ENCODE peak calls at places on chromosomes 12 and 14, in seven cellular contexts. N is Peyer's patch; D is GDM1; K is testis; F is C1 segment of cervical spinal cord; I is putamen; X is stimulated activated CD4-positive, alpha-beta T cell treated with anti-CD3 and anti-CD28 coated beads, Interleukin-4, amount 100 ng/mL, for 4 hours. B is an unnamed sample.

GRCh38 chr12:57515934-57516541 is 4.3 kb downstream of the DDIT3 start:
- DNase-seq in N (peak), D (no peak), K (no peak), F (no peak), I (no peak), X (no peak), B (no peak)

GRCh38 chr12:56953314-56953713 is 4.1 kb downstream of the RDH16 start:
- DNase-seq in N (no peak), D (no peak), K (no peak), F (no peak), I (no peak), X (no peak), B (no peak)

GRCh38 chr12:6312529-6313325 is 2.2 kb downstream of the PLEKHG6 start:
- DNase-seq in N (peak), D (no peak), K (no peak), F (no peak), I (no peak), X (no peak), B (peak)

GRCh38 chr14:93759781-93760307 is 28.4 kb downstream of the PRIMA1 start:
- DNase-seq in N (no peak), D (no peak), K (peak), F (no peak), I (no peak), X (no peak), B (peak)

GRCh38 chr12:49066120-49066519 is 3.7 kb downstream of the RHEBL1 start:
- DNase-seq in N (no peak), D (no peak), K (no peak), F (no peak), I (no peak), X (no peak), B (no peak)

GRCh38 chr14:38302034-38302433 is 46.1 kb upstream of the CLEC14A start:
- DNase-seq in N (no peak), D (no peak), K (no peak), F (no peak), I (no peak), X (no peak), B (no peak)

GRCh38 chr12:81811066-81811777 is 52.1 kb upstream of the PPFIA2 start:
- DNase-seq in N (no peak), D (no peak), K (no peak), F (no peak), I (no peak), X (no peak), B (no peak)

GRCh38 chr12:117844114-117844513 is 124.7 kb downstream of the KSR2 start:
- DNase-seq in N (no peak), D (no peak), K (no peak), F (no peak), I (no peak), X (no peak), B (no peak)

GRCh38 chr12:11729008-11729407 is 79.5 kb downstream of the ETV6 start:
- DNase-seq in N (peak), D (no peak), K (no peak), F (no peak), I (no peak), X (no peak), B (peak)

GRCh38 chr14:69079188-69079742 is 73.7 kb downstream of the DCAF5 start:
- DNase-seq in N (no peak), D (no peak), K (no peak), F (no peak), I (no peak), X (no peak), B (no peak)

GRCh38 chr14:73645248-73645610 is 443 bp downstream of the DNAL1 start:
- DNase-seq in N (no peak), D (no peak), K (no peak), F (no peak), I (no peak), X (no peak), B (no peak)

GRCh38 chr12:15037091-15037723 is 64.4 kb downstream of the PDE6H start:
- DNase-seq in N (no peak), D (no peak), K (no peak), F (no peak), I (no peak), X (no peak), B (no peak)

GRCh38 chr14:34874386-34875030 is 652 bp downstream of the BAZ1A start:
- DNase-seq in N (peak), D (peak), K (peak), F (no peak), I (peak), X (peak), B (peak)

GRCh38 chr12:21814814-21815213 is 40.3 kb upstream of the KCNJ8 start:
- DNase-seq in N (no peak), D (no peak), K (no peak), F (no peak), I (no peak), X (no peak), B (no peak)

GRCh38 chr14:61620130-61620946 is 75.0 kb upstream of the HIF1A start:
- DNase-seq in N (no peak), D (no peak), K (no peak), F (no peak), I (no peak), X (peak), B (no peak)

GRCh38 chr12:24586293-24586692 is 362.6 kb downstream of the BCAT1 start:
- DNase-seq in N (no peak), D (no peak), K (no peak), F (no peak), I (no peak), X (no peak), B (no peak)

GRCh38 chr12:111443586-111443985 is 37.9 kb downstream of the SH2B3 start:
- DNase-seq in N (no peak), D (no peak), K (no peak), F (no peak), I (no peak), X (peak), B (no peak)

GRCh38 chr14:71300474-71301359 is 393.5 kb downstream of the PCNX1 start:
- DNase-seq in N (no peak), D (no peak), K (no peak), F (no peak), I (no peak), X (no peak), B (no peak)

GRCh38 chr14:30291216-30291615 is 267.7 kb upstream of the G2E3 start:
- DNase-seq in N (no peak), D (no peak), K (no peak), F (no peak), I (no peak), X (no peak), B (no peak)

GRCh38 chr12:94677778-94678177 is 27.4 kb upstream of the TMCC3 start:
- DNase-seq in N (no peak), D (no peak), K (no peak), F (no peak), I (no peak), X (no peak), B (no peak)

GRCh38 chr12:102023343-102023930 is 38.4 kb downstream of the WASHC3 start:
- DNase-seq in N (no peak), D (no peak), K (no peak), F (no peak), I (no peak), X (no peak), B (no peak)

GRCh38 chr14:53190938-53191337 is 37.8 kb upstream of the DDHD1 start:
- DNase-seq in N (no peak), D (no peak), K (no peak), F (no peak), I (no peak), X (peak), B (no peak)

GRCh38 chr14:103628221-103628683 is 759 bp upstream of the KLC1 start:
- DNase-seq in N (peak), D (no peak), K (peak), F (no peak), I (peak), X (peak), B (peak)

GRCh38 chr14:68884031-68885030 is 91.5 kb upstream of the ZFP36L1 start:
- DNase-seq in N (peak), D (no peak), K (peak), F (no peak), I (no peak), X (no peak), B (peak)

GRCh38 chr12:117857632-117858274 is 111.0 kb downstream of the KSR2 start:
- DNase-seq in N (no peak), D (no peak), K (peak), F (no peak), I (no peak), X (peak), B (peak)

GRCh38 chr14:33460119-33460518 is 490.8 kb downstream of the EGLN3 start:
- DNase-seq in N (no peak), D (no peak), K (no peak), F (no peak), I (no peak), X (no peak), B (no peak)

B was measured in left colon.